ENCODE peak calls at places on chromosomes 1 and 21, in nine cellular contexts. S is Karpas-422; R is NCI-H1105; Z is activated naive CD4-positive, alpha-beta T cell; O is KBM-7; W is T-helper 9 cell; D is K562; X is lung microvascular endothelial cell; Y is epithelial cell of prostate. F is an unnamed sample.

GRCh38 chr21:46265736-46266525 is 19.5 kb downstream of the MCM3AP start:
- DNase-seq in O (no peak), D (no peak), Y (no peak), W (no peak), X (no peak), Z (no peak), R (no peak), S (no peak), F (no peak)

GRCh38 chr1:93605812-93606512 is 75.7 kb downstream of the BCAR3 start:
- DNase-seq in X (peak; percentile 57), D (no peak), Y (peak; percentile 90), R (no peak), O (no peak), W (no peak), S (no peak), Z (no peak), F (no peak)

GRCh38 chr1:21337459-21337930 is 47.2 kb upstream of the ECE1 start:
- DNase-seq in Z (no peak), R (no peak), S (peak; percentile 65), D (no peak), O (no peak), Y (no peak), X (peak; percentile 38), W (no peak), F (no peak)

GRCh38 chr1:40185951-40186864 is 25.0 kb downstream of the RLF start:
- DNase-seq in O (no peak), D (no peak), Y (peak; percentile 29), S (peak; percentile 86), W (no peak), R (no peak), X (no peak), Z (no peak), F (no peak)

GRCh38 chr21:42455196-42455595 is 40.8 kb downstream of the RSPH1 start:
- DNase-seq in Z (no peak), X (no peak), R (no peak), W (no peak), Y (no peak), O (no peak), D (no peak), S (peak; percentile 60), F (no peak)

GRCh38 chr1:204826970-204827369 is 43.7 kb upstream of the NFASC start:
- DNase-seq in S (peak; percentile 82), W (no peak), O (peak; percentile 3), D (peak; percentile 65), Y (no peak), Z (no peak), X (no peak), R (no peak), F (no peak)

GRCh38 chr1:227844320-227845114 is 29.0 kb downstream of the PRSS38 start:
- DNase-seq in X (no peak), S (no peak), D (no peak), R (no peak), W (no peak), Y (no peak), Z (no peak), O (peak; percentile 3), F (no peak)

GRCh38 chr1:61162513-61163274 is 80.3 kb downstream of the NFIA start:
- DNase-seq in Y (no peak), X (no peak), W (no peak), S (no peak), R (no peak), D (peak; percentile 74), O (no peak), Z (no peak), F (no peak)

GRCh38 chr1:233730809-233731208 is 116.9 kb downstream of the KCNK1 start:
- DNase-seq in R (no peak), W (no peak), Z (no peak), O (no peak), Y (no peak), D (peak; percentile 41), X (no peak), S (no peak), F (no peak)

GRCh38 chr1:53957231-53957818 is 11.2 kb downstream of the LRRC42 start:
- DNase-seq in D (peak; percentile 51), O (no peak), S (no peak), Y (no peak), W (no peak), R (no peak), X (peak; percentile 23), Z (no peak), F (no peak)

GRCh38 chr1:234478152-234478480 is 863 bp downstream of the TARBP1 start:
- DNase-seq in W (peak; percentile 52), D (peak; percentile 79), Y (no peak), Z (no peak), S (peak; percentile 91), X (peak; percentile 66), R (peak; percentile 43), O (peak; percentile 49), F (no peak)

F was measured in amygdala.